ENCODE peak calls at places on chromosome 17, in five cellular contexts. Q is GM20000; S is stromal cell of bone marrow; G is activated CD8-positive, alpha-beta T cell treated with anti-CD3 and anti-CD28 coated beads, Interleukin-2, amount 10 ng/mL, durations not matched to agents 7 days and 5 days; Z is GOT3. A is an unnamed sample.

GRCh38 chr17:77083547-77083946 is 57.2 kb upstream of the SEC14L1 start:
- DNase-seq in Q (no peak), S (no peak), G (no peak), Z (no peak), A (no peak)

GRCh38 chr17:34740516-34740915 is 161.1 kb downstream of the TMEM132E start:
- DNase-seq in Q (no peak), S (no peak), G (no peak), Z (no peak), A (no peak)

GRCh38 chr17:74249966-74250365 is 24.1 kb upstream of the DNAI2 start:
- DNase-seq in Q (no peak), S (no peak), G (no peak), Z (no peak), A (no peak)

GRCh38 chr17:82051776-82052637 is at the start of the genes GPS1 and RFNG:
- DNase-seq in Q (peak), S (no peak), G (peak), Z (no peak), A (peak)

GRCh38 chr17:39110435-39111136 is 40.9 kb downstream of the PLXDC1 start:
- DNase-seq in Q (no peak), S (no peak), G (no peak), Z (no peak), A (no peak)

GRCh38 chr17:80781188-80781577 is 210.5 kb upstream of the CHMP6 start:
- DNase-seq in Q (no peak), S (no peak), G (no peak), Z (no peak), A (no peak)

GRCh38 chr17:79835953-79836951 is 3.0 kb downstream of the CBX4 start:
- DNase-seq in Q (no peak), S (no peak), G (no peak), Z (no peak), A (no peak)

GRCh38 chr17:74757931-74758845 is 9.8 kb downstream of the NHERF1 start:
- DNase-seq in Q (no peak), S (no peak), G (no peak), Z (no peak), A (no peak)

GRCh38 chr17:77734371-77735050 is 224.0 kb upstream of the TNRC6C start:
- DNase-seq in Q (no peak), S (no peak), G (peak), Z (no peak), A (no peak)

GRCh38 chr17:50947844-50948514 is 81.8 kb upstream of the TOB1 start:
- DNase-seq in Q (peak), S (no peak), G (no peak), Z (no peak), A (no peak)

GRCh38 chr17:81685108-81685507 is 1.3 kb downstream of the HGS start:
- DNase-seq in Q (no peak), S (no peak), G (peak), Z (no peak), A (no peak)

GRCh38 chr17:17681744-17682292 is 560 bp downstream of the RAI1 start:
- DNase-seq in Q (peak), S (no peak), G (peak), Z (no peak), A (no peak)

GRCh38 chr17:15377200-15377599 is 35.8 kb upstream of the TEKT3 start:
- DNase-seq in Q (no peak), S (peak), G (no peak), Z (peak), A (no peak)

GRCh38 chr17:75811174-75811573 is 26.6 kb downstream of the UNK start:
- DNase-seq in Q (no peak), S (no peak), G (no peak), Z (no peak), A (no peak)

GRCh38 chr17:66299721-66300120 is 2.7 kb upstream of the PRKCA start:
- DNase-seq in Q (no peak), S (no peak), G (no peak), Z (no peak), A (no peak)

GRCh38 chr17:41530062-41531048 is 2.2 kb upstream of the KRT19 start:
- DNase-seq in Q (no peak), S (peak), G (no peak), Z (no peak), A (no peak)

GRCh38 chr17:8623591-8623990 is 6.9 kb downstream of the MYH10 start:
- DNase-seq in Q (no peak), S (no peak), G (no peak), Z (no peak), A (no peak)

GRCh38 chr17:29760279-29760721 is 137.6 kb upstream of the CORO6 start:
- DNase-seq in Q (peak), S (no peak), G (peak), Z (no peak), A (peak)

GRCh38 chr17:55625516-55625915 is 97.1 kb downstream of the TMEM100 start:
- DNase-seq in Q (peak), S (no peak), G (no peak), Z (no peak), A (no peak)

GRCh38 chr17:39551879-39552278 is 55.8 kb downstream of the NEUROD2 start:
- DNase-seq in Q (no peak), S (peak), G (no peak), Z (no peak), A (no peak)

GRCh38 chr17:40322417-40323315 is 13.7 kb downstream of the RARA start:
- DNase-seq in Q (peak), S (peak), G (peak), Z (peak), A (peak)

GRCh38 chr17:7862692-7863437 is 5.1 kb downstream of the CYB5D1 start:
- DNase-seq in Q (no peak), S (no peak), G (peak), Z (no peak), A (no peak)

GRCh38 chr17:69945698-69946185 is 129.3 kb upstream of the KCNJ16 start:
- DNase-seq in Q (no peak), S (no peak), G (no peak), Z (no peak), A (no peak)

GRCh38 chr17:46171939-46172338 is 21.3 kb downstream of the KANSL1 start:
- DNase-seq in Q (no peak), S (no peak), G (peak), Z (no peak), A (no peak)

GRCh38 chr17:7015587-7016020 is 3.2 kb downstream of the RNASEK start:
- DNase-seq in Q (peak), S (no peak), G (peak), Z (no peak), A (no peak)

GRCh38 chr17:38447502-38448095 is 19.3 kb downstream of the ARHGAP23 start:
- DNase-seq in Q (no peak), S (no peak), G (no peak), Z (no peak), A (no peak)

GRCh38 chr17:19281161-19281560 is 44.0 kb downstream of the EPN2 start:
- DNase-seq in Q (no peak), S (no peak), G (no peak), Z (no peak), A (no peak)

GRCh38 chr17:32486701-32487459 is at the start of gene CDK5R1:
- DNase-seq in Q (peak), S (no peak), G (peak), Z (no peak), A (peak)

GRCh38 chr17:61218438-61218837 is 181.2 kb upstream of the TBX2 start:
- DNase-seq in Q (no peak), S (no peak), G (no peak), Z (no peak), A (no peak)

GRCh38 chr17:32854177-32854576 is 22.7 kb downstream of the MYO1D start:
- DNase-seq in Q (no peak), S (no peak), G (no peak), Z (no peak), A (no peak)

GRCh38 chr17:50365165-50365564 is 7.8 kb downstream of the MRPL27 start:
- DNase-seq in Q (no peak), S (no peak), G (no peak), Z (no peak), A (no peak)

GRCh38 chr17:79612468-79613194 is 1.8 kb upstream of the RBFOX3 start:
- DNase-seq in Q (peak), S (no peak), G (peak), Z (no peak), A (peak)